ENCODE peak calls at places on chromosome 18, in seven cellular contexts. Q is upper lobe of right lung, E is aorta, Z is colonic mucosa, S is choroid plexus epithelial cell, W is AG10803, A is SK-N-SH. X is an unnamed sample.

GRCh38 chr18:48955528-48956261 is 4.9 kb upstream of the SMAD7 start:
- DNase-seq in E (peak; percentile 91), S (peak; percentile 69), A (no peak), W (peak; percentile 92), Z (no peak), Q (no peak), X (no peak)

GRCh38 chr18:76686737-76687231 is 135.6 kb upstream of the ZNF236 start:
- DNase-seq in W (peak; percentile 65), Q (no peak), E (peak; percentile 71), A (peak; percentile 77), S (peak; percentile 78), Z (peak; percentile 43), X (no peak)

GRCh38 chr18:64403784-64404498 is 255.1 kb upstream of the LINC00305 start:
- DNase-seq in W (no peak), S (peak; percentile 7), E (no peak), A (no peak), Q (no peak), Z (no peak), X (no peak)

GRCh38 chr18:75581336-75582121 is 154.0 kb upstream of the SMIM21 start:
- DNase-seq in Q (no peak), S (no peak), W (peak; percentile 80), Z (no peak), E (no peak), A (no peak), X (no peak)

GRCh38 chr18:63102941-63103744 is 216.4 kb downstream of the BCL2 start:
- DNase-seq in Z (no peak), A (no peak), W (no peak), S (peak; percentile 8), E (no peak), Q (no peak), X (no peak)

GRCh38 chr18:48951448-48952286 is 902 bp upstream of the SMAD7 start:
- DNase-seq in A (peak; percentile 92), Q (peak; percentile 95), E (peak; percentile 94), W (peak; percentile 93), Z (peak; percentile 83), S (peak; percentile 94), X (peak; percentile 71)

GRCh38 chr18:79583984-79584401 is 95.6 kb upstream of the CTDP1 start:
- DNase-seq in A (no peak), S (no peak), Z (no peak), Q (peak; percentile 54), W (no peak), E (peak; percentile 39), X (no peak)

GRCh38 chr18:6198585-6198984 is 216.1 kb downstream of the L3MBTL4 start:
- DNase-seq in E (no peak), Q (no peak), A (no peak), S (no peak), Z (no peak), W (no peak), X (no peak)

GRCh38 chr18:22335644-22336275 is 82.0 kb downstream of the CTAGE1 start:
- DNase-seq in S (no peak), Z (peak; percentile 85), A (no peak), E (no peak), Q (no peak), W (no peak), X (no peak)

GRCh38 chr18:42052137-42052708 is 97.2 kb downstream of the PIK3C3 start:
- DNase-seq in E (no peak), Z (no peak), S (peak; percentile 69), W (peak; percentile 53), A (peak; percentile 9), Q (no peak), X (no peak)

GRCh38 chr18:44737623-44738022 is 56.9 kb downstream of the SETBP1 start:
- DNase-seq in Q (no peak), W (no peak), E (no peak), S (no peak), Z (no peak), A (no peak), X (no peak)

GRCh38 chr18:68714356-68714706 is 577 bp downstream of the TMX3 start:
- DNase-seq in E (no peak), W (no peak), Q (no peak), Z (peak; percentile 20), A (peak; percentile 56), S (peak; percentile 20), X (no peak)

GRCh38 chr18:36856815-36857214 is 27.9 kb downstream of the KIAA1328 start:
- DNase-seq in A (no peak), E (no peak), W (no peak), Z (no peak), Q (no peak), S (no peak), X (no peak)

GRCh38 chr18:23662309-23663263 is at the start of gene ANKRD29:
- DNase-seq in E (peak; percentile 55), Q (peak; percentile 84), W (peak; percentile 29), Z (peak; percentile 42), A (peak; percentile 88), S (no peak), X (no peak)

GRCh38 chr18:57660961-57661360 is 39.3 kb upstream of the NARS1 start:
- DNase-seq in S (peak; percentile 76), E (no peak), A (no peak), Z (no peak), W (peak; percentile 58), Q (no peak), X (peak; percentile 18)

GRCh38 chr18:8416212-8417019 is 192.8 kb upstream of the RAB12 start:
- DNase-seq in S (peak; percentile 14), E (no peak), W (no peak), Q (no peak), Z (no peak), A (no peak), X (no peak)

GRCh38 chr18:58843662-58844035 is 21.0 kb upstream of the ZNF532 start:
- DNase-seq in E (no peak), A (no peak), Z (no peak), Q (no peak), S (no peak), W (no peak), X (no peak)

GRCh38 chr18:3016584-3017292 is 3.8 kb upstream of the LPIN2 start:
- DNase-seq in E (no peak), A (no peak), Q (no peak), Z (no peak), S (peak; percentile 21), W (no peak), X (no peak)

GRCh38 chr18:58037163-58037562 is 6.9 kb upstream of the NEDD4L start:
- DNase-seq in W (no peak), Z (no peak), S (no peak), Q (no peak), A (no peak), E (no peak), X (no peak)

GRCh38 chr18:55422456-55423185 is 165.4 kb downstream of the TCF4 start:
- DNase-seq in A (peak; percentile 50), S (no peak), E (peak; percentile 63), Z (peak; percentile 31), Q (no peak), W (peak; percentile 67), X (no peak)

GRCh38 chr18:22434973-22435608 is 17.4 kb upstream of the CTAGE1 start:
- DNase-seq in E (no peak), W (peak; percentile 74), Z (no peak), Q (no peak), A (no peak), S (peak; percentile 61), X (peak; percentile 75)

GRCh38 chr18:24265502-24266064 is 126.7 kb downstream of the CABYR start:
- DNase-seq in A (no peak), S (no peak), W (no peak), Z (no peak), E (no peak), Q (no peak), X (no peak)

GRCh38 chr18:9530226-9531009 is 55.1 kb downstream of the RALBP1 start:
- DNase-seq in Z (no peak), E (no peak), W (peak; percentile 16), A (no peak), S (peak; percentile 20), Q (no peak), X (no peak)

GRCh38 chr18:3595282-3596273 is 145.6 kb downstream of the TGIF1 start:
- DNase-seq in W (peak; percentile 94), A (no peak), Z (peak; percentile 72), Q (no peak), S (peak; percentile 95), E (peak; percentile 58), X (peak; percentile 91)

GRCh38 chr18:35559867-35560266 is 21.7 kb upstream of the GALNT1 start:
- DNase-seq in E (no peak), Q (no peak), A (no peak), W (no peak), S (no peak), Z (no peak), X (no peak)
- H3K4me3 ChIP-seq in E (no peak overlapping the region), Q (no peak overlapping the region), A (no peak overlapping the region), W (no peak overlapping the region), S (no peak overlapping the region), Z (no peak overlapping the region), X (no peak overlapping the region)

GRCh38 chr18:46470714-46471113 is 186.3 kb downstream of the LOXHD1 start:
- DNase-seq in A (no peak), Q (no peak), W (no peak), Z (no peak), E (no peak), S (no peak), X (no peak)

GRCh38 chr18:46469186-46469915 is 187.7 kb downstream of the LOXHD1 start:
- DNase-seq in S (peak; percentile 62), E (no peak), A (peak; percentile 61), Z (no peak), W (no peak), Q (no peak), X (peak; percentile 6)

GRCh38 chr18:46471809-46472498 is 185.1 kb downstream of the LOXHD1 start:
- DNase-seq in E (no peak), A (no peak), Q (no peak), Z (no peak), S (no peak), W (no peak), X (no peak)

GRCh38 chr18:46466236-46467160 is 190.5 kb downstream of the LOXHD1 start:
- DNase-seq in A (no peak), E (no peak), W (no peak), S (no peak), Z (no peak), Q (no peak), X (no peak)

GRCh38 chr18:46468431-46469180 is 188.4 kb downstream of the LOXHD1 start:
- DNase-seq in Q (no peak), E (no peak), A (no peak), Z (no peak), W (no peak), S (no peak), X (no peak)
- H3K4me3 ChIP-seq in Q (no peak overlapping the region), E (no peak overlapping the region), A (no peak overlapping the region), Z (no peak overlapping the region), W (no peak overlapping the region), S (no peak overlapping the region), X (no peak overlapping the region)

GRCh38 chr18:13577091-13577697 is 149.2 kb downstream of the FAM210A start:
- DNase-seq in A (no peak), W (peak; percentile 71), S (peak; percentile 49), Q (no peak), E (no peak), Z (no peak), X (no peak)
- H3K4me3 ChIP-seq in A (no peak overlapping the region), W (peak overlapping the region; percentile 38), S (no peak overlapping the region), Q (no peak overlapping the region), E (no peak overlapping the region), Z (no peak overlapping the region), X (no peak overlapping the region)

GRCh38 chr18:52322307-52322706 is 17.7 kb upstream of the DCC start:
- DNase-seq in Q (no peak), Z (no peak), A (no peak), E (no peak), W (no peak), S (no peak), X (no peak)

GRCh38 chr18:52323802-52324201 is 16.2 kb upstream of the DCC start:
- DNase-seq in Q (no peak), E (no peak), S (no peak), W (no peak), Z (no peak), A (no peak), X (no peak)

GRCh38 chr18:52319423-52319822 is 20.6 kb upstream of the DCC start:
- DNase-seq in E (no peak), A (no peak), Q (no peak), Z (no peak), S (peak; percentile 36), W (no peak), X (peak; percentile 54)
- H3K4me3 ChIP-seq in E (no peak overlapping the region), A (no peak overlapping the region), Q (no peak overlapping the region), Z (no peak overlapping the region), S (no peak overlapping the region), W (no peak overlapping the region), X (no peak overlapping the region)

X was measured in skeletal muscle cell.